ENCODE peak calls at places on chromosomes 2 and 18, in eight cellular contexts. One of them, this sample, is unnamed.

GRCh38 chr2:239777219-239777618 is 247.9 kb downstream of the NDUFA10 start:
- DNase-seq in stimulated activated CD4-positive, alpha-beta T cell treated with anti-CD3 and anti-CD28 coated beads, Interleukin-15, amount 100 ng/mL, for 1 hour: no peak
- DNase-seq in body of pancreas: no peak
- DNase-seq in activated gamma-delta T cell treated with anti-CD3 and anti-CD28 coated beads, Interleukin-2, amount 50 U/mL, for 16 hours: no peak
- DNase-seq in heart left ventricle: no peak
- DNase-seq in activated CD8-positive, alpha-beta memory T cell treated with anti-CD3 and anti-CD28 coated beads, Interleukin-2, amount 10 ng/mL, durations not matched to agents 7 days and 5 days: peak
- DNase-seq in activated CD4-positive, alpha-beta T cell treated with anti-CD3 and anti-CD28 coated beads for 4 hours: no peak
- DNase-seq in cortex of kidney: no peak
- DNase-seq in this sample: no peak

GRCh38 chr18:8706981-8707940 is 1.9 kb downstream of the MTCL1 start:
- DNase-seq in stimulated activated CD4-positive, alpha-beta T cell treated with anti-CD3 and anti-CD28 coated beads, Interleukin-15, amount 100 ng/mL, for 1 hour: no peak
- DNase-seq in body of pancreas: peak
- DNase-seq in activated gamma-delta T cell treated with anti-CD3 and anti-CD28 coated beads, Interleukin-2, amount 50 U/mL, for 16 hours: no peak
- DNase-seq in heart left ventricle: peak
- DNase-seq in activated CD8-positive, alpha-beta memory T cell treated with anti-CD3 and anti-CD28 coated beads, Interleukin-2, amount 10 ng/mL, durations not matched to agents 7 days and 5 days: no peak
- DNase-seq in activated CD4-positive, alpha-beta T cell treated with anti-CD3 and anti-CD28 coated beads for 4 hours: no peak
- DNase-seq in cortex of kidney: no peak
- DNase-seq in this sample: no peak

GRCh38 chr2:241857041-241857541 is 1.6 kb downstream of the PDCD1 start:
- DNase-seq in stimulated activated CD4-positive, alpha-beta T cell treated with anti-CD3 and anti-CD28 coated beads, Interleukin-15, amount 100 ng/mL, for 1 hour: no peak
- DNase-seq in body of pancreas: no peak
- DNase-seq in activated gamma-delta T cell treated with anti-CD3 and anti-CD28 coated beads, Interleukin-2, amount 50 U/mL, for 16 hours: no peak
- DNase-seq in heart left ventricle: no peak
- DNase-seq in activated CD8-positive, alpha-beta memory T cell treated with anti-CD3 and anti-CD28 coated beads, Interleukin-2, amount 10 ng/mL, durations not matched to agents 7 days and 5 days: no peak
- DNase-seq in activated CD4-positive, alpha-beta T cell treated with anti-CD3 and anti-CD28 coated beads for 4 hours: no peak
- DNase-seq in cortex of kidney: no peak
- DNase-seq in this sample: no peak

GRCh38 chr18:331231-331771 is 63.5 kb upstream of the THOC1 start:
- DNase-seq in stimulated activated CD4-positive, alpha-beta T cell treated with anti-CD3 and anti-CD28 coated beads, Interleukin-15, amount 100 ng/mL, for 1 hour: no peak
- DNase-seq in body of pancreas: peak
- DNase-seq in activated gamma-delta T cell treated with anti-CD3 and anti-CD28 coated beads, Interleukin-2, amount 50 U/mL, for 16 hours: no peak
- DNase-seq in heart left ventricle: no peak
- DNase-seq in activated CD8-positive, alpha-beta memory T cell treated with anti-CD3 and anti-CD28 coated beads, Interleukin-2, amount 10 ng/mL, durations not matched to agents 7 days and 5 days: no peak
- DNase-seq in activated CD4-positive, alpha-beta T cell treated with anti-CD3 and anti-CD28 coated beads for 4 hours: no peak
- DNase-seq in cortex of kidney: no peak
- DNase-seq in this sample: no peak

GRCh38 chr2:148903946-148904345 is 28.9 kb downstream of the KIF5C start:
- DNase-seq in stimulated activated CD4-positive, alpha-beta T cell treated with anti-CD3 and anti-CD28 coated beads, Interleukin-15, amount 100 ng/mL, for 1 hour: no peak
- DNase-seq in body of pancreas: no peak
- DNase-seq in activated gamma-delta T cell treated with anti-CD3 and anti-CD28 coated beads, Interleukin-2, amount 50 U/mL, for 16 hours: no peak
- DNase-seq in heart left ventricle: no peak
- DNase-seq in activated CD8-positive, alpha-beta memory T cell treated with anti-CD3 and anti-CD28 coated beads, Interleukin-2, amount 10 ng/mL, durations not matched to agents 7 days and 5 days: no peak
- DNase-seq in activated CD4-positive, alpha-beta T cell treated with anti-CD3 and anti-CD28 coated beads for 4 hours: no peak
- DNase-seq in cortex of kidney: no peak
- DNase-seq in this sample: no peak

GRCh38 chr2:55163258-55163657 is 68.8 kb downstream of the CLHC1 start:
- DNase-seq in stimulated activated CD4-positive, alpha-beta T cell treated with anti-CD3 and anti-CD28 coated beads, Interleukin-15, amount 100 ng/mL, for 1 hour: no peak
- DNase-seq in body of pancreas: no peak
- DNase-seq in activated gamma-delta T cell treated with anti-CD3 and anti-CD28 coated beads, Interleukin-2, amount 50 U/mL, for 16 hours: no peak
- DNase-seq in heart left ventricle: no peak
- DNase-seq in activated CD8-positive, alpha-beta memory T cell treated with anti-CD3 and anti-CD28 coated beads, Interleukin-2, amount 10 ng/mL, durations not matched to agents 7 days and 5 days: no peak
- DNase-seq in activated CD4-positive, alpha-beta T cell treated with anti-CD3 and anti-CD28 coated beads for 4 hours: no peak
- DNase-seq in cortex of kidney: no peak
- DNase-seq in this sample: no peak

GRCh38 chr2:12412898-12413305 is 303.8 kb upstream of the TRIB2 start:
- DNase-seq in stimulated activated CD4-positive, alpha-beta T cell treated with anti-CD3 and anti-CD28 coated beads, Interleukin-15, amount 100 ng/mL, for 1 hour: no peak
- DNase-seq in body of pancreas: no peak
- DNase-seq in activated gamma-delta T cell treated with anti-CD3 and anti-CD28 coated beads, Interleukin-2, amount 50 U/mL, for 16 hours: no peak
- DNase-seq in heart left ventricle: no peak
- DNase-seq in activated CD8-positive, alpha-beta memory T cell treated with anti-CD3 and anti-CD28 coated beads, Interleukin-2, amount 10 ng/mL, durations not matched to agents 7 days and 5 days: peak
- DNase-seq in activated CD4-positive, alpha-beta T cell treated with anti-CD3 and anti-CD28 coated beads for 4 hours: peak
- DNase-seq in cortex of kidney: no peak
- DNase-seq in this sample: no peak

GRCh38 chr2:128465246-128466170 is 146.8 kb upstream of the HS6ST1 start:
- DNase-seq in stimulated activated CD4-positive, alpha-beta T cell treated with anti-CD3 and anti-CD28 coated beads, Interleukin-15, amount 100 ng/mL, for 1 hour: no peak
- DNase-seq in body of pancreas: no peak
- DNase-seq in activated gamma-delta T cell treated with anti-CD3 and anti-CD28 coated beads, Interleukin-2, amount 50 U/mL, for 16 hours: no peak
- DNase-seq in heart left ventricle: no peak
- DNase-seq in activated CD8-positive, alpha-beta memory T cell treated with anti-CD3 and anti-CD28 coated beads, Interleukin-2, amount 10 ng/mL, durations not matched to agents 7 days and 5 days: no peak
- DNase-seq in activated CD4-positive, alpha-beta T cell treated with anti-CD3 and anti-CD28 coated beads for 4 hours: no peak
- DNase-seq in cortex of kidney: no peak
- DNase-seq in this sample: no peak

GRCh38 chr2:95334916-95335641 is 37.9 kb downstream of the KCNIP3 start:
- DNase-seq in stimulated activated CD4-positive, alpha-beta T cell treated with anti-CD3 and anti-CD28 coated beads, Interleukin-15, amount 100 ng/mL, for 1 hour: no peak
- DNase-seq in body of pancreas: no peak
- DNase-seq in activated gamma-delta T cell treated with anti-CD3 and anti-CD28 coated beads, Interleukin-2, amount 50 U/mL, for 16 hours: no peak
- DNase-seq in heart left ventricle: no peak
- DNase-seq in activated CD8-positive, alpha-beta memory T cell treated with anti-CD3 and anti-CD28 coated beads, Interleukin-2, amount 10 ng/mL, durations not matched to agents 7 days and 5 days: no peak
- DNase-seq in activated CD4-positive, alpha-beta T cell treated with anti-CD3 and anti-CD28 coated beads for 4 hours: no peak
- DNase-seq in cortex of kidney: no peak
- DNase-seq in this sample: no peak

GRCh38 chr2:60559880-60560279 is 6.4 kb upstream of the BCL11A start:
- DNase-seq in stimulated activated CD4-positive, alpha-beta T cell treated with anti-CD3 and anti-CD28 coated beads, Interleukin-15, amount 100 ng/mL, for 1 hour: no peak
- DNase-seq in body of pancreas: no peak
- DNase-seq in activated gamma-delta T cell treated with anti-CD3 and anti-CD28 coated beads, Interleukin-2, amount 50 U/mL, for 16 hours: no peak
- DNase-seq in heart left ventricle: no peak
- DNase-seq in activated CD8-positive, alpha-beta memory T cell treated with anti-CD3 and anti-CD28 coated beads, Interleukin-2, amount 10 ng/mL, durations not matched to agents 7 days and 5 days: no peak
- DNase-seq in activated CD4-positive, alpha-beta T cell treated with anti-CD3 and anti-CD28 coated beads for 4 hours: no peak
- DNase-seq in cortex of kidney: no peak
- DNase-seq in this sample: no peak

GRCh38 chr2:181813963-181814565 is 77.5 kb upstream of the ITPRID2 start:
- DNase-seq in stimulated activated CD4-positive, alpha-beta T cell treated with anti-CD3 and anti-CD28 coated beads, Interleukin-15, amount 100 ng/mL, for 1 hour: no peak
- DNase-seq in body of pancreas: peak
- DNase-seq in activated gamma-delta T cell treated with anti-CD3 and anti-CD28 coated beads, Interleukin-2, amount 50 U/mL, for 16 hours: no peak
- DNase-seq in heart left ventricle: peak
- DNase-seq in activated CD8-positive, alpha-beta memory T cell treated with anti-CD3 and anti-CD28 coated beads, Interleukin-2, amount 10 ng/mL, durations not matched to agents 7 days and 5 days: no peak
- DNase-seq in activated CD4-positive, alpha-beta T cell treated with anti-CD3 and anti-CD28 coated beads for 4 hours: no peak
- DNase-seq in cortex of kidney: no peak
- DNase-seq in this sample: no peak

GRCh38 chr2:30480703-30481322 is 33.8 kb downstream of the LCLAT1 start:
- DNase-seq in stimulated activated CD4-positive, alpha-beta T cell treated with anti-CD3 and anti-CD28 coated beads, Interleukin-15, amount 100 ng/mL, for 1 hour: no peak
- DNase-seq in body of pancreas: no peak
- DNase-seq in activated gamma-delta T cell treated with anti-CD3 and anti-CD28 coated beads, Interleukin-2, amount 50 U/mL, for 16 hours: no peak
- DNase-seq in heart left ventricle: no peak
- DNase-seq in activated CD8-positive, alpha-beta memory T cell treated with anti-CD3 and anti-CD28 coated beads, Interleukin-2, amount 10 ng/mL, durations not matched to agents 7 days and 5 days: no peak
- DNase-seq in activated CD4-positive, alpha-beta T cell treated with anti-CD3 and anti-CD28 coated beads for 4 hours: no peak
- DNase-seq in cortex of kidney: no peak
- DNase-seq in this sample: no peak

GRCh38 chr2:232549655-232550350 is 554 bp downstream of the TIGD1 start:
- DNase-seq in stimulated activated CD4-positive, alpha-beta T cell treated with anti-CD3 and anti-CD28 coated beads, Interleukin-15, amount 100 ng/mL, for 1 hour: peak
- DNase-seq in body of pancreas: no peak
- DNase-seq in activated gamma-delta T cell treated with anti-CD3 and anti-CD28 coated beads, Interleukin-2, amount 50 U/mL, for 16 hours: no peak
- DNase-seq in heart left ventricle: no peak
- DNase-seq in activated CD8-positive, alpha-beta memory T cell treated with anti-CD3 and anti-CD28 coated beads, Interleukin-2, amount 10 ng/mL, durations not matched to agents 7 days and 5 days: no peak
- DNase-seq in activated CD4-positive, alpha-beta T cell treated with anti-CD3 and anti-CD28 coated beads for 4 hours: no peak
- DNase-seq in cortex of kidney: no peak
- DNase-seq in this sample: no peak

GRCh38 chr2:167462379-167462778 is 574.1 kb downstream of the XIRP2 start:
- DNase-seq in stimulated activated CD4-positive, alpha-beta T cell treated with anti-CD3 and anti-CD28 coated beads, Interleukin-15, amount 100 ng/mL, for 1 hour: no peak
- DNase-seq in body of pancreas: no peak
- DNase-seq in activated gamma-delta T cell treated with anti-CD3 and anti-CD28 coated beads, Interleukin-2, amount 50 U/mL, for 16 hours: no peak
- DNase-seq in heart left ventricle: no peak
- DNase-seq in activated CD8-positive, alpha-beta memory T cell treated with anti-CD3 and anti-CD28 coated beads, Interleukin-2, amount 10 ng/mL, durations not matched to agents 7 days and 5 days: no peak
- DNase-seq in activated CD4-positive, alpha-beta T cell treated with anti-CD3 and anti-CD28 coated beads for 4 hours: no peak
- DNase-seq in cortex of kidney: no peak
- DNase-seq in this sample: no peak

GRCh38 chr2:114082731-114083433 is 193.0 kb downstream of the ACTR3 start:
- DNase-seq in stimulated activated CD4-positive, alpha-beta T cell treated with anti-CD3 and anti-CD28 coated beads, Interleukin-15, amount 100 ng/mL, for 1 hour: no peak
- DNase-seq in body of pancreas: peak
- DNase-seq in activated gamma-delta T cell treated with anti-CD3 and anti-CD28 coated beads, Interleukin-2, amount 50 U/mL, for 16 hours: no peak
- DNase-seq in heart left ventricle: no peak
- DNase-seq in activated CD8-positive, alpha-beta memory T cell treated with anti-CD3 and anti-CD28 coated beads, Interleukin-2, amount 10 ng/mL, durations not matched to agents 7 days and 5 days: no peak
- DNase-seq in activated CD4-positive, alpha-beta T cell treated with anti-CD3 and anti-CD28 coated beads for 4 hours: no peak
- DNase-seq in cortex of kidney: no peak
- DNase-seq in this sample: no peak